ENCODE peak calls at places on chromosomes 16 and 17, in six cellular contexts. E is PC-3, Q is hepatocyte, N is thoracic aorta, D is tibial nerve, J is HAP-1. Z is an unnamed sample.

GRCh38 chr16:4049031-4049430 is 67.2 kb downstream of the ADCY9 start:
- DNase-seq in E (no peak), Q (no peak), N (no peak), D (no peak), J (no peak), Z (no peak)

GRCh38 chr17:67403483-67403882 is 26.4 kb downstream of the PITPNC1 start:
- DNase-seq in E (no peak), Q (no peak), N (no peak), D (no peak), J (no peak), Z (no peak)

GRCh38 chr16:1908983-1909382 is 9.2 kb downstream of the HS3ST6 start:
- DNase-seq in E (no peak), Q (no peak), N (no peak), D (no peak), J (no peak), Z (peak; percentile 55)

GRCh38 chr16:23296994-23297393 is 5.1 kb upstream of the SCNN1B start:
- DNase-seq in E (peak; percentile 26), Q (no peak), N (no peak), D (no peak), J (peak; percentile 42), Z (peak; percentile 77)

GRCh38 chr17:29577009-29577777 is 8.7 kb downstream of the TP53I13 start:
- DNase-seq in E (no peak), Q (no peak), N (no peak), D (no peak), J (no peak), Z (no peak)

GRCh38 chr17:53629188-53629587 is 193.5 kb upstream of the KIF2B start:
- DNase-seq in E (no peak), Q (no peak), N (no peak), D (no peak), J (no peak), Z (no peak)

GRCh38 chr17:34841467-34841866 is 119.8 kb downstream of the CCT6B start:
- DNase-seq in E (no peak), Q (no peak), N (no peak), D (no peak), J (no peak), Z (peak; percentile 57)

GRCh38 chr16:74601131-74601871 is 5.6 kb downstream of the GLG1 start:
- DNase-seq in E (peak; percentile 51), Q (no peak), N (no peak), D (no peak), J (no peak), Z (no peak)

GRCh38 chr16:102060-102855 is 24.2 kb downstream of the MPG start:
- DNase-seq in E (no peak), Q (no peak), N (no peak), D (peak; percentile 65), J (no peak), Z (no peak)

GRCh38 chr17:5630434-5630833 is 46.1 kb upstream of the NLRP1 start:
- DNase-seq in E (peak; percentile 20), Q (no peak), N (no peak), D (no peak), J (no peak), Z (no peak)

GRCh38 chr17:49610883-49611584 is 35.4 kb downstream of the NXPH3 start:
- DNase-seq in E (no peak), Q (no peak), N (no peak), D (no peak), J (no peak), Z (no peak)

GRCh38 chr17:39823407-39824054 is 40.6 kb downstream of the IKZF3 start:
- DNase-seq in E (no peak), Q (no peak), N (no peak), D (no peak), J (no peak), Z (no peak)

GRCh38 chr17:83173997-83174858 is 94.8 kb downstream of the METRNL start:
- DNase-seq in E (peak; percentile 19), Q (peak; percentile 68), N (no peak), D (peak; percentile 49), J (peak; percentile 33), Z (no peak)

GRCh38 chr17:69643686-69644085 is 229.2 kb downstream of the MAP2K6 start:
- DNase-seq in E (no peak), Q (no peak), N (no peak), D (no peak), J (no peak), Z (no peak)

GRCh38 chr17:35743911-35744328 is 9.1 kb downstream of the GAS2L2 start:
- DNase-seq in E (peak; percentile 36), Q (peak; percentile 71), N (no peak), D (no peak), J (peak; percentile 66), Z (peak; percentile 86)

GRCh38 chr17:37432671-37433070 is 26.0 kb downstream of the TADA2A start:
- DNase-seq in E (no peak), Q (no peak), N (no peak), D (no peak), J (no peak), Z (no peak)

GRCh38 chr17:37429442-37429841 is 22.8 kb downstream of the TADA2A start:
- DNase-seq in E (no peak), Q (no peak), N (no peak), D (no peak), J (no peak), Z (no peak)

GRCh38 chr17:37425268-37425667 is 18.6 kb downstream of the TADA2A start:
- DNase-seq in E (no peak), Q (no peak), N (no peak), D (no peak), J (no peak), Z (no peak)

GRCh38 chr17:37429039-37429438 is 22.4 kb downstream of the TADA2A start:
- DNase-seq in E (no peak), Q (no peak), N (no peak), D (no peak), J (no peak), Z (no peak)

GRCh38 chr17:37430051-37430591 is 23.4 kb downstream of the TADA2A start:
- DNase-seq in E (no peak), Q (no peak), N (no peak), D (no peak), J (no peak), Z (no peak)
- H3K36me3 ChIP-seq in E (peaks cover 17% of the 10 kb centered on the region), Q (no peaks in the 10 kb centered on the region), N (peaks cover 20% of the 10 kb centered on the region), D (peaks cover 62% of the 10 kb centered on the region), J (peaks cover 59% of the 10 kb centered on the region), Z (no peaks in the 10 kb centered on the region)

DNA sequence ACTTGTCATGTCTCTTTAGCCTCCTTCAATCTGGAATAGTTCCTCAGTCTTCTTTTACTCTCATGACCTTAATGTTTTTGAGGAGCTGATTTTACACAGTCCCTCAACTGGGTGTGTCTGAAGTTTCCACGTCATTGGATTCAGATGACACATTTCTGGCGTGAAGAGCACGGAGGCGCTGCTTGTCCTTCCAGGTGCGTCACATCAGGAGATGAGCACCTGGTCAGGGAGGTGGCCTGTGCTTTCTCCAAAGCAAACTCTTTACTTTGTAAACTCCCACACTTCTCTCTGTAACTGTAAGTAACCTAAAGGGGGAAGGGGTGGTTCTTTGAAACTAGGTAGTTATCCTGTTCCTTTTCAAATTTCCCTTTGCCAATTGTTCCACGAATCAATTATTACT is 52.5 kb upstream of the MNT start:
- DNase-seq in E (no peak), Q (no peak), N (no peak), D (no peak), J (no peak), Z (no peak)
- H3K36me3 ChIP-seq in E (no peaks in the 10 kb centered on the region), Q (no peaks in the 10 kb centered on the region), N (peaks cover 2% of the 10 kb centered on the region), D (peaks cover 19% of the 10 kb centered on the region), J (peaks cover 7% of the 10 kb centered on the region), Z (peaks cover 3% of the 10 kb centered on the region)

GRCh38 chr17:78683031-78683961 is 98.8 kb downstream of the CYTH1 start:
- DNase-seq in E (no peak), Q (no peak), N (no peak), D (no peak), J (no peak), Z (no peak)

GRCh38 chr17:78679495-78680395 is 102.3 kb downstream of the CYTH1 start:
- DNase-seq in E (no peak), Q (no peak), N (no peak), D (no peak), J (no peak), Z (no peak)

GRCh38 chr17:78680436-78680835 is 101.6 kb downstream of the CYTH1 start:
- DNase-seq in E (peak; percentile 70), Q (no peak), N (no peak), D (no peak), J (no peak), Z (no peak)

GRCh38 chr17:78684026-78684425 is 98.0 kb downstream of the CYTH1 start:
- DNase-seq in E (no peak), Q (no peak), N (no peak), D (no peak), J (no peak), Z (no peak)

DNA sequence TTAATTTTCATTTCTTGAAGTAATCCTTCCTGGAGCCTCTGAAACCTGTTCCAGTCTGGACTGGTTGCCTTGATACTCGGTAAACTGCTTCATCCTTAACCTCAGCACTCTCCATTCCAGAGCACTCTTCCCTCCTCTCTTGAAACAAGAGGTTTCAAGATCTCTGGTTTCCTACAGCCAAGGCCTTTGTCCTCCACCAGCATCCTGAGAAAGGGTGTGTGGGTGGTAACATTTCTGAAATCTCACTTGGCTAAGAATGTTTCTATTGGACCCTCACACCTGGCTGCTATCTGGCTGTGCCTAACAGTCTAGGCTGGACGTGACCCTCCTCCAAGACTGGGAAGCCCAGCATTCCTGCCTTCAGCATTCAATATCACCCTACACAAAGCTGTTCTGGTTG is 99.7 kb downstream of the CYTH1 start:
- DNase-seq in E (no peak), Q (no peak), N (no peak), D (no peak), J (no peak), Z (no peak)
- H3K36me3 ChIP-seq in E (peaks cover 12% of the 10 kb centered on the region), Q (no peaks in the 10 kb centered on the region), N (peaks cover 18% of the 10 kb centered on the region), D (peaks cover 77% of the 10 kb centered on the region), J (no peaks in the 10 kb centered on the region), Z (peaks cover 4% of the 10 kb centered on the region)

GRCh38 chr17:1073241-1073962 is 76.5 kb downstream of the TIMM22 start:
- DNase-seq in E (no peak), Q (no peak), N (no peak), D (no peak), J (no peak), Z (no peak)

GRCh38 chr17:1072551-1072961 is 75.6 kb downstream of the TIMM22 start:
- DNase-seq in E (no peak), Q (no peak), N (no peak), D (no peak), J (no peak), Z (no peak)

GRCh38 chr17:1069847-1070246 is 72.9 kb downstream of the TIMM22 start:
- DNase-seq in E (no peak), Q (no peak), N (no peak), D (no peak), J (no peak), Z (no peak)

GRCh38 chr17:1070411-1070810 is 73.5 kb downstream of the TIMM22 start:
- DNase-seq in E (no peak), Q (no peak), N (no peak), D (no peak), J (no peak), Z (no peak)

DNA sequence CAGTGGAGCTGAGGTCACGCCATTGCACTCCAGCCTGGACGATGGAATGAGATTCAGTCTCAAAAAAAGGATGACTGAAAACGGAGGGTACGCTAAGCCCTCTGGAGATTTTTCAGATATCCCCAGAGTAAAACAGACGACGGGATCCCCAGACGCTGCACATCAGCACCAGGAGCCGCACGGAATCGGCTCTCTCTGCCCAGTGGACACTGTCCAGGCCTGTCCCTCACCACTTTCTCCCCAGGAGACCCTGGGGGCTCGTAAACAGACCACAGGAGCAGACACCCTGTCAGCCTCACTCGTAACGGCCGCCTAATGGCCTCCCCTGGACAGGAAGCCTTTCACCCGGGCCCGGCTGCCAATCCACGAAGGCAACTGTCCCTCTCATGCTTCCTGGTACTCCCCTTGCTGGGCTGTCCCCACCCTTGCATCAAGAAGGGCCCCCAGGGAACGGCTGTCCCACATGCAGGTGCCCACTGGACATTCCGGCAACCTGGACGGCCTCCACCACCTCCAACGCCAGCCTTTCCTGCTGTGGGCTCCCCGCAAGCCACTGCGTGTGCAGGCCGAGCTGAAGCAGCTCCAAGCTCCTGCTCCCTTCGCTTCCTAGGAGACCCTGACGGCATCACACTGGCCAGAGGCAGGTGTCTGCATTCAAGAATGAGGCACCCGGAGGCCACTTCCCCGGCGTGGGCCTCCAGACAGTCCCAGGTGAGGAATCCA is 74.3 kb downstream of the TIMM22 start:
- DNase-seq in E (no peak), Q (no peak), N (no peak), D (no peak), J (no peak), Z (no peak)
- H3K36me3 ChIP-seq in E (peaks cover 5% of the 10 kb centered on the region), Q (no peaks in the 10 kb centered on the region), N (peaks cover 64% of the 10 kb centered on the region), D (peaks cover 78% of the 10 kb centered on the region), J (no peaks in the 10 kb centered on the region), Z (no peaks in the 10 kb centered on the region)